ENCODE peak calls at places on chromosomes 1 and 21, in eight cellular contexts. Z is uterus, Q is epithelial cell of proximal tubule, X is RWPE1, G is lung, U is suprapubic skin, B is OCI-LY7, I is fibroblast of mammary gland. K is an unnamed sample.

GRCh38 chr21:41932191-41932575 is 21.6 kb downstream of the C2CD2 start:
- DNase-seq in Z (no peak), Q (peak; percentile 37), X (peak; percentile 64), G (no peak), U (no peak), B (no peak), I (peak; percentile 93), K (no peak)

GRCh38 chr1:152466217-152466616 is 44.4 kb upstream of the LCE5A start:
- DNase-seq in Z (no peak), Q (no peak), X (no peak), G (no peak), U (no peak), B (no peak), I (no peak), K (no peak)

GRCh38 chr1:234586892-234587445 is 23.0 kb downstream of the IRF2BP2 start:
- DNase-seq in Z (no peak), Q (no peak), X (no peak), G (no peak), U (no peak), B (no peak), I (no peak), K (no peak)

GRCh38 chr1:212958175-212958574 is 7.8 kb downstream of the VASH2 start:
- DNase-seq in Z (no peak), Q (no peak), X (no peak), G (no peak), U (no peak), B (peak; percentile 44), I (no peak), K (no peak)

GRCh38 chr1:232599178-232600041 is 30.5 kb downstream of the SIPA1L2 start:
- DNase-seq in Z (no peak), Q (no peak), X (no peak), G (no peak), U (no peak), B (peak; percentile 69), I (no peak), K (no peak)

GRCh38 chr1:66330711-66331110 is 203.2 kb upstream of the SGIP1 start:
- DNase-seq in Z (no peak), Q (no peak), X (no peak), G (no peak), U (no peak), B (peak; percentile 62), I (no peak), K (no peak)

GRCh38 chr1:147434926-147435325 is 106.4 kb upstream of the BCL9 start:
- DNase-seq in Z (no peak), Q (no peak), X (no peak), G (no peak), U (no peak), B (peak; percentile 7), I (no peak), K (no peak)

GRCh38 chr1:23422313-23422877 is 2.2 kb downstream of the TCEA3 start:
- DNase-seq in Z (peak; percentile 74), Q (no peak), X (no peak), G (peak; percentile 63), U (no peak), B (no peak), I (peak; percentile 78), K (peak; percentile 64)

GRCh38 chr1:102434421-102434820 is 437.7 kb upstream of the OLFM3 start:
- DNase-seq in Z (no peak), Q (no peak), X (no peak), G (no peak), U (no peak), B (peak; percentile 58), I (peak; percentile 0), K (no peak)

GRCh38 chr1:31886866-31887265 is 51.3 kb downstream of the PTP4A2 start:
- DNase-seq in Z (no peak), Q (no peak), X (no peak), G (no peak), U (no peak), B (peak; percentile 49), I (no peak), K (no peak)

GRCh38 chr1:67551375-67551774 is 121.2 kb upstream of the SERBP1 start:
- DNase-seq in Z (no peak), Q (no peak), X (no peak), G (no peak), U (no peak), B (no peak), I (no peak), K (no peak)

GRCh38 chr1:41171266-41171874 is 70.7 kb downstream of the SCMH1 start:
- DNase-seq in Z (no peak), Q (no peak), X (no peak), G (no peak), U (no peak), B (peak; percentile 3), I (no peak), K (no peak)

GRCh38 chr1:98897046-98897445 is 107.6 kb downstream of the PLPPR5 start:
- DNase-seq in Z (no peak), Q (no peak), X (no peak), G (no peak), U (no peak), B (no peak), I (no peak), K (no peak)

GRCh38 chr1:89945852-89946476 is 48.9 kb upstream of the ZNF326 start:
- DNase-seq in Z (no peak), Q (no peak), X (peak; percentile 26), G (no peak), U (no peak), B (no peak), I (peak; percentile 46), K (no peak)

GRCh38 chr1:33228935-33229487 is 27.3 kb upstream of the ZNF362 start:
- DNase-seq in Z (peak; percentile 60), Q (peak; percentile 52), X (peak; percentile 59), G (no peak), U (no peak), B (no peak), I (peak; percentile 93), K (no peak)

GRCh38 chr1:65323246-65323645 is 13.9 kb downstream of the DNAJC6 start:
- DNase-seq in Z (no peak), Q (no peak), X (no peak), G (peak; percentile 2), U (no peak), B (peak; percentile 12), I (no peak), K (no peak)

GRCh38 chr1:162389021-162389818 is 7.7 kb downstream of the C1orf226 start:
- DNase-seq in Z (no peak), Q (peak; percentile 65), X (peak; percentile 63), G (no peak), U (no peak), B (no peak), I (peak; percentile 45), K (no peak)

GRCh38 chr1:160864173-160864572 is 1.5 kb upstream of the CD244 start:
- DNase-seq in Z (no peak), Q (no peak), X (no peak), G (no peak), U (no peak), B (no peak), I (no peak), K (no peak)

GRCh38 chr1:100351095-100351884 is 1.0 kb upstream of the CDC14A start:
- DNase-seq in Z (peak; percentile 84), Q (peak; percentile 75), X (peak; percentile 85), G (peak; percentile 83), U (peak; percentile 90), B (peak; percentile 93), I (peak; percentile 89), K (peak; percentile 69)

GRCh38 chr1:93729502-93729901 is 47.9 kb upstream of the BCAR3 start:
- DNase-seq in Z (no peak), Q (no peak), X (no peak), G (no peak), U (no peak), B (peak; percentile 31), I (no peak), K (no peak)

GRCh38 chr1:93733340-93733739 is 51.7 kb upstream of the BCAR3 start:
- DNase-seq in Z (no peak), Q (no peak), X (no peak), G (no peak), U (no peak), B (no peak), I (no peak), K (no peak)

GRCh38 chr1:93730621-93731020 is 49.0 kb upstream of the BCAR3 start:
- DNase-seq in Z (no peak), Q (no peak), X (no peak), G (no peak), U (no peak), B (no peak), I (no peak), K (no peak)

GRCh38 chr1:93734999-93735398 is 53.4 kb upstream of the BCAR3 start:
- DNase-seq in Z (no peak), Q (no peak), X (no peak), G (no peak), U (no peak), B (peak; percentile 45), I (peak; percentile 22), K (no peak)

GRCh38 chr1:93732514-93732913 is 50.9 kb upstream of the BCAR3 start:
- DNase-seq in Z (no peak), Q (no peak), X (no peak), G (no peak), U (no peak), B (peak; percentile 67), I (no peak), K (no peak)
- TF ChIP-seq CTCF in Z (no peak), Q (no peak), X (no peak), G (no peak), U (no peak), B (peak; percentile 82), I (peak; percentile 28), K (no peak)

DNA sequence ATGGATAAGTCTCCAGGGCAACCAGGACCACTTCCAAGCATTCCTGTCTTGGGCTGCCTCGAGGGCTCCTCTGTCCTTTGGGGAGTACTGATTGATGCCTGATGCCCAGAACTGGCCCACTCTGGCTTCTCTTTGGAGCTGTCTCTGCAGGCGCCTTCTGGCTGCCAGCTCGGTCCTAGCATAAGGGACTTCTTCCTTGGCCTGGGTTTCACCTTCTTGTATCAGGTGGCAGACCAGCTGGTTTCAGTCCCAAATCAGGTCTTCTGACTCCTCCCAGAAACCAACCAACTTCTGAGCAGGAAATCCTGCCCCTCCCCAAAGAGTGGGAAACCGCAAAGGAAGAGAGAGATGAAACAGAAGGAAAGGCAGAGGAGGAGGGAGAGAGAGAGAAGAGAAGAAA is 10.6 kb downstream of the G0S2 start:
- DNase-seq in Z (no peak), Q (no peak), X (no peak), G (no peak), U (no peak), B (no peak), I (no peak), K (no peak)
- TF ChIP-seq CTCF in Z (no peak), Q (no peak), X (no peak), G (no peak), U (no peak), B (no peak), I (no peak), K (no peak)

GRCh38 chr1:78673120-78673519 is 23.5 kb downstream of the IFI44 start:
- DNase-seq in Z (no peak), Q (no peak), X (no peak), G (no peak), U (no peak), B (no peak), I (no peak), K (no peak)
- TF ChIP-seq CTCF in Z (no peak), Q (no peak), X (no peak), G (no peak), U (no peak), B (peak; percentile 35), I (no peak), K (no peak)

DNA sequence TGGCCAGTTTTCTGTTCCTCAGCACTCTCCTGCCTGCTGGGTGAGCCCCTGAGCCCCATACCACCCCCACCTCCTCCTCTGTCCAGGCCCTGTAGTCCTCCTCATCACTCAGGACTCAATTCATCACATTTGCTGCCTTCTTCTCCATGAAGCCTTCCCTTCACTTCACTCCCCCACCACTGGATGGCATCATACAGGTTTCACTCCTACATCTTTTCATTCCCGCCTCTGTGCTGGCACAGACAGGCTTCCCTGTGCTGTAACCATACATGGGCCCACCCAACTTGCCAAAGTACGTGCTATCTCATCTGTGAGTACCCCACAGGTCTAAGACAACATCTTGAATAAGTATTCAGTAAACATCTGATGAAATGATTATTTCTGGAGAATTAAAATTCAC is 56.9 kb downstream of the SLC45A1 start:
- DNase-seq in Z (peak; percentile 21), Q (no peak), X (peak; percentile 39), G (no peak), U (no peak), B (peak; percentile 51), I (peak; percentile 67), K (no peak)
- TF ChIP-seq CTCF in Z (no peak), Q (peak; percentile 60), X (no peak), G (no peak), U (no peak), B (peak; percentile 76), I (peak; percentile 59), K (peak; percentile 43)

K was measured in CD14-positive monocyte.